ENCODE peak calls at places on chromosomes 5 and 9, in five cellular contexts. One of them, this sample, is unnamed.

GRCh38 chr5:39219433-39219832 is at the start of gene FYB1:
- DNase-seq in heart right ventricle: peak
- DNase-seq in uterus: no peak
- DNase-seq in DND-41: no peak
- DNase-seq in neural progenitor cell: no peak
- DNase-seq in this sample: peak

GRCh38 chr5:661891-662750 is 31.0 kb downstream of the TPPP start:
- DNase-seq in heart right ventricle: no peak
- DNase-seq in uterus: no peak
- DNase-seq in DND-41: no peak
- DNase-seq in neural progenitor cell: no peak
- DNase-seq in this sample: peak

GRCh38 chr9:110742741-110743371 is 74.3 kb downstream of the MUSK start:
- DNase-seq in heart right ventricle: no peak
- DNase-seq in uterus: no peak
- DNase-seq in DND-41: no peak
- DNase-seq in neural progenitor cell: peak
- DNase-seq in this sample: no peak

GRCh38 chr5:59587489-59588337 is 305.8 kb downstream of the PDE4D start:
- DNase-seq in heart right ventricle: peak
- DNase-seq in uterus: no peak
- DNase-seq in DND-41: peak
- DNase-seq in neural progenitor cell: peak
- DNase-seq in this sample: peak

GRCh38 chr5:58794875-58795274 is 212.0 kb downstream of the RAB3C start:
- DNase-seq in heart right ventricle: no peak
- DNase-seq in uterus: no peak
- DNase-seq in DND-41: no peak
- DNase-seq in neural progenitor cell: no peak
- DNase-seq in this sample: no peak

GRCh38 chr5:109413463-109413862 is 3.7 kb upstream of the PJA2 start:
- DNase-seq in heart right ventricle: no peak
- DNase-seq in uterus: no peak
- DNase-seq in DND-41: no peak
- DNase-seq in neural progenitor cell: peak
- DNase-seq in this sample: no peak

GRCh38 chr5:15601274-15601673 is 101.3 kb downstream of the FBXL7 start:
- DNase-seq in heart right ventricle: no peak
- DNase-seq in uterus: no peak
- DNase-seq in DND-41: peak
- DNase-seq in neural progenitor cell: no peak
- DNase-seq in this sample: no peak

GRCh38 chr9:35658894-35659220 is 765 bp downstream of the CCDC107 start:
- DNase-seq in heart right ventricle: peak
- DNase-seq in uterus: peak
- DNase-seq in DND-41: peak
- DNase-seq in neural progenitor cell: peak
- DNase-seq in this sample: peak

GRCh38 chr9:134225186-134225585 is 60.8 kb upstream of the RNU6ATAC start:
- DNase-seq in heart right ventricle: peak
- DNase-seq in uterus: no peak
- DNase-seq in DND-41: no peak
- DNase-seq in neural progenitor cell: no peak
- DNase-seq in this sample: no peak

GRCh38 chr9:134224130-134224826 is 59.9 kb upstream of the RNU6ATAC start:
- DNase-seq in heart right ventricle: peak
- DNase-seq in uterus: no peak
- DNase-seq in DND-41: no peak
- DNase-seq in neural progenitor cell: no peak
- DNase-seq in this sample: no peak

GRCh38 chr9:134223091-134223490 is 58.7 kb upstream of the RNU6ATAC start:
- DNase-seq in heart right ventricle: no peak
- DNase-seq in uterus: no peak
- DNase-seq in DND-41: no peak
- DNase-seq in neural progenitor cell: peak
- DNase-seq in this sample: no peak

GRCh38 chr9:134224827-134225154 is 60.4 kb upstream of the RNU6ATAC start:
- DNase-seq in heart right ventricle: peak
- DNase-seq in uterus: no peak
- DNase-seq in DND-41: no peak
- DNase-seq in neural progenitor cell: no peak
- DNase-seq in this sample: no peak

GRCh38 chr9:134223601-134224122 is 59.3 kb upstream of the RNU6ATAC start:
- DNase-seq in heart right ventricle: peak
- DNase-seq in uterus: no peak
- DNase-seq in DND-41: no peak
- DNase-seq in neural progenitor cell: no peak
- DNase-seq in this sample: peak
- H3K27ac ChIP-seq in heart right ventricle: no peak
- H3K27ac ChIP-seq in uterus: no peak
- H3K27ac ChIP-seq in DND-41: no peak
- H3K27ac ChIP-seq in neural progenitor cell: no peak
- H3K27ac ChIP-seq in this sample: no peak

GRCh38 chr5:157598350-157598936 is 22.9 kb upstream of the ADAM19 start:
- DNase-seq in heart right ventricle: no peak
- DNase-seq in uterus: no peak
- DNase-seq in DND-41: no peak
- DNase-seq in neural progenitor cell: no peak
- DNase-seq in this sample: no peak

GRCh38 chr5:157594675-157595074 is 19.1 kb upstream of the ADAM19 start:
- DNase-seq in heart right ventricle: no peak
- DNase-seq in uterus: no peak
- DNase-seq in DND-41: peak
- DNase-seq in neural progenitor cell: no peak
- DNase-seq in this sample: no peak

GRCh38 chr5:157596449-157596848 is 20.9 kb upstream of the ADAM19 start:
- DNase-seq in heart right ventricle: no peak
- DNase-seq in uterus: no peak
- DNase-seq in DND-41: peak
- DNase-seq in neural progenitor cell: no peak
- DNase-seq in this sample: no peak

GRCh38 chr5:157599565-157599964 is 24.0 kb upstream of the ADAM19 start:
- DNase-seq in heart right ventricle: no peak
- DNase-seq in uterus: no peak
- DNase-seq in DND-41: no peak
- DNase-seq in neural progenitor cell: no peak
- DNase-seq in this sample: no peak

GRCh38 chr5:157597277-157597676 is 21.7 kb upstream of the ADAM19 start:
- DNase-seq in heart right ventricle: no peak
- DNase-seq in uterus: no peak
- DNase-seq in DND-41: no peak
- DNase-seq in neural progenitor cell: no peak
- DNase-seq in this sample: no peak
- H3K27ac ChIP-seq in heart right ventricle: no peak
- H3K27ac ChIP-seq in uterus: no peak
- H3K27ac ChIP-seq in DND-41: peak
- H3K27ac ChIP-seq in neural progenitor cell: no peak
- H3K27ac ChIP-seq in this sample: no peak

GRCh38 chr5:11415751-11416150 is 488.5 kb downstream of the CTNND2 start:
- DNase-seq in heart right ventricle: no peak
- DNase-seq in uterus: no peak
- DNase-seq in DND-41: no peak
- DNase-seq in neural progenitor cell: peak
- DNase-seq in this sample: no peak
- H3K27ac ChIP-seq in heart right ventricle: no peak
- H3K27ac ChIP-seq in uterus: no peak
- H3K27ac ChIP-seq in DND-41: no peak
- H3K27ac ChIP-seq in neural progenitor cell: peak
- H3K27ac ChIP-seq in this sample: no peak

DNA sequence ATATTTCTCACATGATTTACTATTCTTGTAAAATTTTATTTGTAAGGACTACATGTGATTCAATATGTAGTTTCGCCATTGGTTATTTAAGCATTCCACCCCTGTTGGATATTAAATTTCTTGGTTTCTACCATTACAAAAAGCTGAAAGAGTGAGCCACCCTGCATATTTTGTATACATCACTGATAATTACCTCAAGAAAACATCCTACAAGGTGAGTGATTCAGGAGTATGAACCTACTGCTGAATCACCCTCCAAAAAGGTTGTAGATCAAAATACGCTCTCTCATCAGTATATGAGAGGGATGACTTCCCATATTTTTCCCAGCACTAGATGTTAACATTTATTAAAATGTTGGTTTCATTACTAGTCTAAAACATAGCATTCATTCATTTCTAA is 454.3 kb upstream of the WWC1 start:
- DNase-seq in heart right ventricle: no peak
- DNase-seq in uterus: no peak
- DNase-seq in DND-41: no peak
- DNase-seq in neural progenitor cell: no peak
- DNase-seq in this sample: no peak
- H3K27ac ChIP-seq in heart right ventricle: no peak
- H3K27ac ChIP-seq in uterus: no peak
- H3K27ac ChIP-seq in DND-41: no peak
- H3K27ac ChIP-seq in neural progenitor cell: no peak
- H3K27ac ChIP-seq in this sample: no peak

DNA sequence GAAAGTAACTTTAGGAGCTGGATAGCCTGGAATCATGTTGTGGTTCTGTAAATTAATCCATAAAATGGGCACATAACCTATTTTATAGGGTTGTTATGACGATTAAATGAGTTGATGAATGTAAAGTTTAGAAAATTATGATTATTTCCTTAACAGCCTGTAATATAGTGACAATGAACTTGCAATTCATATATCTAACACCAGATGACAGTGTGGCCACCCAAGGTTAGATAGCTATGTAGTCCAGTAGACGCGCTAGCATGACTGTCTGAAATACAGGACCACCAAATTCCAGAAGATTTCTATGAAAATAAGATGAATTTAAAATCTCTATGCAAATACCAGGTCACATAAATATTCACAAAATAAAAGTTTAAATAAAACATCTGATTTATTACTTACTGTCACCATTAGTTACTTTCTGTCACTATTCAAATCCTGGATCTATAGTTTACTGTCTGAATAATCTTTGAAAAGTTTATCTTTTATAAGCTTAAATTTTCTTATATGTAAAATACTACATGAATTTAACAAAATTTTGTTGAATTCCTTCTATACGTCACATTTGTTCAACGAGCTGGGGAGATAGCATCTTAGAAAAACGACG is 26.1 kb upstream of the MACIR start:
- DNase-seq in heart right ventricle: no peak
- DNase-seq in uterus: no peak
- DNase-seq in DND-41: no peak
- DNase-seq in neural progenitor cell: no peak
- DNase-seq in this sample: no peak
- H3K27ac ChIP-seq in heart right ventricle: no peak
- H3K27ac ChIP-seq in uterus: no peak
- H3K27ac ChIP-seq in DND-41: no peak
- H3K27ac ChIP-seq in neural progenitor cell: no peak
- H3K27ac ChIP-seq in this sample: no peak

GRCh38 chr9:81634437-81634836 is 54.9 kb downstream of the TLE1 start:
- DNase-seq in heart right ventricle: no peak
- DNase-seq in uterus: no peak
- DNase-seq in DND-41: no peak
- DNase-seq in neural progenitor cell: no peak
- DNase-seq in this sample: no peak

GRCh38 chr9:81634915-81635516 is 54.3 kb downstream of the TLE1 start:
- DNase-seq in heart right ventricle: no peak
- DNase-seq in uterus: no peak
- DNase-seq in DND-41: no peak
- DNase-seq in neural progenitor cell: no peak
- DNase-seq in this sample: no peak

GRCh38 chr9:81635526-81636279 is 53.6 kb downstream of the TLE1 start:
- DNase-seq in heart right ventricle: no peak
- DNase-seq in uterus: no peak
- DNase-seq in DND-41: no peak
- DNase-seq in neural progenitor cell: no peak
- DNase-seq in this sample: no peak

GRCh38 chr9:81637276-81637675 is 52.1 kb downstream of the TLE1 start:
- DNase-seq in heart right ventricle: no peak
- DNase-seq in uterus: no peak
- DNase-seq in DND-41: no peak
- DNase-seq in neural progenitor cell: no peak
- DNase-seq in this sample: no peak

DNA sequence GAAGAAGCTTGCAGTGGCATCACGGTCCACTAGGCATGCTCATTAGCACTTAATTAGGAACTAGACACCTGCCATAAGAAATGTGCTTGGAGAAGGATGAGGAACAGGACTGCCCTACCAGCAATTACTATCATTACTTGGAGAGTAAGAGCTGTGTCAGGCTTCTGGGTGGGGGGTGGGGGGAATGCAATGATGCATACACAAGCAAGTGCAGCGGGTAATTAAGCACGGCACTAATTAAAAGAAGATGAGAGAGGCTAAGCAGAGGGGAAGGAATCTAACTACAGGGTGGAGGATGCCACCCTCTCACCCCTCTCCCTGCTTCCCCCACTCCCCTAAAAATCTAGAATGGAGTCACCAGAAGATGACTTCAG is 53.1 kb downstream of the TLE1 start:
- DNase-seq in heart right ventricle: no peak
- DNase-seq in uterus: no peak
- DNase-seq in DND-41: no peak
- DNase-seq in neural progenitor cell: no peak
- DNase-seq in this sample: no peak
- H3K27ac ChIP-seq in heart right ventricle: no peak
- H3K27ac ChIP-seq in uterus: no peak
- H3K27ac ChIP-seq in DND-41: no peak
- H3K27ac ChIP-seq in neural progenitor cell: no peak
- H3K27ac ChIP-seq in this sample: no peak

GRCh38 chr9:130321082-130321481 is 55.5 kb downstream of the HMCN2 start:
- DNase-seq in heart right ventricle: no peak
- DNase-seq in uterus: no peak
- DNase-seq in DND-41: no peak
- DNase-seq in neural progenitor cell: no peak
- DNase-seq in this sample: no peak

GRCh38 chr9:130319944-130320696 is 54.6 kb downstream of the HMCN2 start:
- DNase-seq in heart right ventricle: no peak
- DNase-seq in uterus: no peak
- DNase-seq in DND-41: no peak
- DNase-seq in neural progenitor cell: no peak
- DNase-seq in this sample: no peak

GRCh38 chr9:130319300-130319699 is 53.7 kb downstream of the HMCN2 start:
- DNase-seq in heart right ventricle: no peak
- DNase-seq in uterus: no peak
- DNase-seq in DND-41: no peak
- DNase-seq in neural progenitor cell: no peak
- DNase-seq in this sample: no peak

GRCh38 chr9:130321539-130321938 is 56.0 kb downstream of the HMCN2 start:
- DNase-seq in heart right ventricle: no peak
- DNase-seq in uterus: no peak
- DNase-seq in DND-41: no peak
- DNase-seq in neural progenitor cell: no peak
- DNase-seq in this sample: no peak

DNA sequence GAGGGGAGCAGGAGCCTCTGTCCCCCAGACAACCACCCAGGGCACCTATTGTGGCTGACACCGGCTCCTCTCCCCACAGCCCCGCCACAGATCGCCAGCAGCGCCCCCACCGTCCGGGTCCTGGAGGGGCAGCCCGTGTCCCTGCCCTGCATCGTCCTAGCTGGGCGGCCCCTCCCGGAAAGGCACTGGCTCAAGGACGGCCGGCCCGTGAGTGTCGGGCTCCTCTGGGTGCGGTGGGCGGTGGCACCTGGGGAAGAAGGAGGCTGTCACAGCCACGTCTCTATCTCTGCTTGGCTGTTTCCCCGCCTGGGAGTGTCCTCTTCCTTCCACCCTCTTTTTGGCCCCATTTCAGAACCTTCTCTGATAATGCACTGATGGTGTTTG is 55.1 kb downstream of the HMCN2 start:
- DNase-seq in heart right ventricle: peak
- DNase-seq in uterus: no peak
- DNase-seq in DND-41: no peak
- DNase-seq in neural progenitor cell: peak
- DNase-seq in this sample: no peak
- H3K27ac ChIP-seq in heart right ventricle: no peak
- H3K27ac ChIP-seq in uterus: peak
- H3K27ac ChIP-seq in DND-41: no peak
- H3K27ac ChIP-seq in neural progenitor cell: no peak
- H3K27ac ChIP-seq in this sample: no peak